ENCODE peak calls at places on chromosome 21, in nine cellular contexts. One of them, this sample, is unnamed.

GRCh38 chr21:33332143-33332542 is 7.4 kb downstream of the IFNAR1 start:
- DNase-seq in thoracic aorta: no peak
- DNase-seq in endothelial cell of umbilical vein: no peak
- DNase-seq in tibial artery: no peak
- DNase-seq in type B pancreatic cell: no peak
- DNase-seq in DND-41: no peak
- DNase-seq in CD4-positive, alpha-beta T cell: no peak
- DNase-seq in foreskin keratinocyte: no peak
- DNase-seq in PC-3: no peak
- DNase-seq in this sample: no peak

GRCh38 chr21:36415375-36415774 is 30.2 kb downstream of the CHAF1B start:
- DNase-seq in CD4-positive, alpha-beta T cell: no peak
- DNase-seq in foreskin keratinocyte: no peak
- DNase-seq in type B pancreatic cell: no peak
- DNase-seq in DND-41: no peak
- DNase-seq in tibial artery: no peak
- DNase-seq in endothelial cell of umbilical vein: no peak
- DNase-seq in PC-3: no peak
- DNase-seq in thoracic aorta: no peak
- DNase-seq in this sample: no peak

GRCh38 chr21:41318218-41318617 is 1.6 kb downstream of the FAM3B start:
- DNase-seq in thoracic aorta: no peak
- DNase-seq in DND-41: no peak
- DNase-seq in endothelial cell of umbilical vein: no peak
- DNase-seq in CD4-positive, alpha-beta T cell: no peak
- DNase-seq in foreskin keratinocyte: no peak
- DNase-seq in type B pancreatic cell: no peak
- DNase-seq in PC-3: no peak
- DNase-seq in tibial artery: no peak
- DNase-seq in this sample: no peak

GRCh38 chr21:32336711-32337110 is 38.1 kb downstream of the MRAP start:
- DNase-seq in tibial artery: no peak
- DNase-seq in type B pancreatic cell: no peak
- DNase-seq in endothelial cell of umbilical vein: no peak
- DNase-seq in DND-41: no peak
- DNase-seq in PC-3: peak; percentile 39
- DNase-seq in CD4-positive, alpha-beta T cell: no peak
- DNase-seq in thoracic aorta: no peak
- DNase-seq in foreskin keratinocyte: peak; percentile 53
- DNase-seq in this sample: peak; percentile 32

GRCh38 chr21:37017951-37018679 is 11.6 kb downstream of the RIPPLY3 start:
- DNase-seq in PC-3: no peak
- DNase-seq in type B pancreatic cell: peak; percentile 52
- DNase-seq in CD4-positive, alpha-beta T cell: no peak
- DNase-seq in DND-41: no peak
- DNase-seq in endothelial cell of umbilical vein: no peak
- DNase-seq in thoracic aorta: no peak
- DNase-seq in foreskin keratinocyte: no peak
- DNase-seq in tibial artery: no peak
- DNase-seq in this sample: no peak

GRCh38 chr21:32427958-32428623 is 15.6 kb downstream of the EVA1C start:
- DNase-seq in DND-41: no peak
- DNase-seq in type B pancreatic cell: no peak
- DNase-seq in CD4-positive, alpha-beta T cell: no peak
- DNase-seq in foreskin keratinocyte: no peak
- DNase-seq in tibial artery: no peak
- DNase-seq in endothelial cell of umbilical vein: peak; percentile 38
- DNase-seq in thoracic aorta: no peak
- DNase-seq in PC-3: no peak
- DNase-seq in this sample: no peak

GRCh38 chr21:36966846-36967657 is 583 bp upstream of the HLCS start:
- DNase-seq in thoracic aorta: no peak
- DNase-seq in tibial artery: peak; percentile 31
- DNase-seq in PC-3: no peak
- DNase-seq in endothelial cell of umbilical vein: peak; percentile 88
- DNase-seq in type B pancreatic cell: peak; percentile 73
- DNase-seq in CD4-positive, alpha-beta T cell: no peak
- DNase-seq in foreskin keratinocyte: peak; percentile 20
- DNase-seq in DND-41: no peak
- DNase-seq in this sample: no peak

GRCh38 chr21:18617291-18617690 is 213.7 kb upstream of the TMPRSS15 start:
- DNase-seq in endothelial cell of umbilical vein: no peak
- DNase-seq in tibial artery: no peak
- DNase-seq in CD4-positive, alpha-beta T cell: no peak
- DNase-seq in PC-3: no peak
- DNase-seq in type B pancreatic cell: no peak
- DNase-seq in thoracic aorta: no peak
- DNase-seq in foreskin keratinocyte: no peak
- DNase-seq in DND-41: no peak
- DNase-seq in this sample: no peak

GRCh38 chr21:37356710-37357109 is 9.9 kb upstream of the DYRK1A start:
- DNase-seq in endothelial cell of umbilical vein: no peak
- DNase-seq in DND-41: no peak
- DNase-seq in thoracic aorta: no peak
- DNase-seq in CD4-positive, alpha-beta T cell: no peak
- DNase-seq in type B pancreatic cell: no peak
- DNase-seq in foreskin keratinocyte: no peak
- DNase-seq in PC-3: peak; percentile 16
- DNase-seq in tibial artery: no peak
- DNase-seq in this sample: peak; percentile 53

GRCh38 chr21:36908260-36908908 is 58.1 kb downstream of the HLCS start:
- DNase-seq in type B pancreatic cell: no peak
- DNase-seq in endothelial cell of umbilical vein: no peak
- DNase-seq in thoracic aorta: no peak
- DNase-seq in tibial artery: no peak
- DNase-seq in DND-41: no peak
- DNase-seq in PC-3: peak; percentile 69
- DNase-seq in CD4-positive, alpha-beta T cell: no peak
- DNase-seq in foreskin keratinocyte: no peak
- DNase-seq in this sample: no peak

GRCh38 chr21:28336299-28336698 is 656.4 kb downstream of the LTN1 start:
- DNase-seq in type B pancreatic cell: no peak
- DNase-seq in tibial artery: no peak
- DNase-seq in foreskin keratinocyte: peak; percentile 41
- DNase-seq in PC-3: peak; percentile 76
- DNase-seq in CD4-positive, alpha-beta T cell: no peak
- DNase-seq in DND-41: no peak
- DNase-seq in endothelial cell of umbilical vein: peak; percentile 78
- DNase-seq in thoracic aorta: no peak
- DNase-seq in this sample: peak; percentile 29
- TF ChIP-seq CTCF in type B pancreatic cell: peak; percentile 69
- TF ChIP-seq CTCF in tibial artery: peak; percentile 34
- TF ChIP-seq CTCF in foreskin keratinocyte: peak; percentile 77
- TF ChIP-seq CTCF in PC-3: peak; percentile 88
- TF ChIP-seq CTCF in CD4-positive, alpha-beta T cell: no peak
- TF ChIP-seq CTCF in DND-41: peak; percentile 42
- TF ChIP-seq CTCF in endothelial cell of umbilical vein: peak; percentile 25
- TF ChIP-seq CTCF in thoracic aorta: peak; percentile 33
- TF ChIP-seq CTCF in this sample: peak; percentile 51

DNA sequence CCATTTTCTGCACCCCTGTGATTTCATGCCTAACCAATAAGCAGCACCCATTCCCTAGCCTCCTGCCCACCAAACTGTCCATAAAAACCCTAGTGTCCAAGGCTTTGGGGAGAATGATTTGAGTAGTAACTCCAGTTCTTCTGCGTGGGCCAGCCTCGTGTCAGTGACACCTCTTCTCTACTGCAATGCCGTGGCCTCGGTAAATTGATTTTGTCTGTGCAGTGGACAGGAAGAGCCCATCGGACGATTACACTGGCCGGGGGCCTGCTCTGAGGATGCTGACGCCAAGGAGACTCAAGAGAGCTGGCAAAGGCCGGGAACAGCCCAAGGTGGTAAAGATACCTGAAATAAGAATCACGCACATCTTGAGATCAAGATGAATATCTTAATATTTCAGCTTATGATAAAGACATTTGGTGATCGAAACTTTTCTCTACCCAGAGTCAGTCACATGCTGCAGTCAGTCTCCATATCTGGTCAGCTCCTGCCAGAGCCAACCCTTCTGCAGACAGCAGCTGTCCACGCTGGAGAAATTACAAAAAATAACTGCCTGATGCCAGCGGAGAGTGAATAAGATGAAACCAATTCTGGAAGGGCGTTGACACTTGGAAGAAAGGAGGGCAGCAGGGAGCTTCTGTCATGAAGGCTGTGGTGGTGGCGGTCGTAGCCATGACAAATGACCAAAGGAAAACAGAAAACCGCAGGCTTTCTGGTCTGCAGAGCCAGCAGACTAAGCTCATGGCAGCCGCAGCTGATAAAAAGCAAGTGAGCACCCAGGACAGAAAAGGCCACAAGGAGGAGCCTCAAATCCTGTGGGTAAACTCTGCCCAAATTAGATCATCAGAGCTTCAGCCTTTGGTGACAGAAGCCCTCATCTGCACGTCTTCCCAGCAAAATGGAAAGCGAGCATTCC is 29.1 kb downstream of the RSPH1 start:
- DNase-seq in type B pancreatic cell: no peak
- DNase-seq in DND-41: no peak
- DNase-seq in foreskin keratinocyte: no peak
- DNase-seq in PC-3: peak; percentile 50
- DNase-seq in endothelial cell of umbilical vein: no peak
- DNase-seq in tibial artery: no peak
- DNase-seq in CD4-positive, alpha-beta T cell: no peak
- DNase-seq in thoracic aorta: no peak
- DNase-seq in this sample: no peak
- TF ChIP-seq CTCF in type B pancreatic cell: peak; percentile 41
- TF ChIP-seq CTCF in DND-41: peak; percentile 55
- TF ChIP-seq CTCF in foreskin keratinocyte: peak; percentile 34
- TF ChIP-seq CTCF in PC-3: peak; percentile 62
- TF ChIP-seq CTCF in endothelial cell of umbilical vein: no peak
- TF ChIP-seq CTCF in tibial artery: no peak
- TF ChIP-seq CTCF in CD4-positive, alpha-beta T cell: no peak
- TF ChIP-seq CTCF in thoracic aorta: no peak
- TF ChIP-seq CTCF in this sample: peak; percentile 10

GRCh38 chr21:34912022-34912933 is 136.8 kb downstream of the RUNX1 start:
- DNase-seq in PC-3: peak; percentile 33
- DNase-seq in thoracic aorta: no peak
- DNase-seq in foreskin keratinocyte: no peak
- DNase-seq in CD4-positive, alpha-beta T cell: no peak
- DNase-seq in type B pancreatic cell: no peak
- DNase-seq in tibial artery: no peak
- DNase-seq in DND-41: no peak
- DNase-seq in endothelial cell of umbilical vein: no peak
- DNase-seq in this sample: no peak
- TF ChIP-seq CTCF in PC-3: peak; percentile 33
- TF ChIP-seq CTCF in thoracic aorta: no peak
- TF ChIP-seq CTCF in foreskin keratinocyte: peak; percentile 41
- TF ChIP-seq CTCF in CD4-positive, alpha-beta T cell: no peak
- TF ChIP-seq CTCF in type B pancreatic cell: no peak
- TF ChIP-seq CTCF in tibial artery: no peak
- TF ChIP-seq CTCF in DND-41: peak; percentile 14
- TF ChIP-seq CTCF in endothelial cell of umbilical vein: no peak
- TF ChIP-seq CTCF in this sample: no peak

GRCh38 chr21:38796426-38796825 is 9.3 kb upstream of the ETS2 start:
- DNase-seq in type B pancreatic cell: no peak
- DNase-seq in DND-41: no peak
- DNase-seq in tibial artery: no peak
- DNase-seq in endothelial cell of umbilical vein: peak; percentile 21
- DNase-seq in CD4-positive, alpha-beta T cell: no peak
- DNase-seq in PC-3: peak; percentile 38
- DNase-seq in foreskin keratinocyte: peak; percentile 55
- DNase-seq in thoracic aorta: no peak
- DNase-seq in this sample: no peak
- TF ChIP-seq CTCF in type B pancreatic cell: no peak
- TF ChIP-seq CTCF in DND-41: no peak
- TF ChIP-seq CTCF in tibial artery: no peak
- TF ChIP-seq CTCF in endothelial cell of umbilical vein: no peak
- TF ChIP-seq CTCF in CD4-positive, alpha-beta T cell: no peak
- TF ChIP-seq CTCF in PC-3: peak; percentile 36
- TF ChIP-seq CTCF in foreskin keratinocyte: peak; percentile 68
- TF ChIP-seq CTCF in thoracic aorta: no peak
- TF ChIP-seq CTCF in this sample: no peak

GRCh38 chr21:43194303-43195130 is 25.7 kb downstream of the CRYAA start:
- DNase-seq in thoracic aorta: no peak
- DNase-seq in CD4-positive, alpha-beta T cell: no peak
- DNase-seq in endothelial cell of umbilical vein: no peak
- DNase-seq in DND-41: no peak
- DNase-seq in foreskin keratinocyte: no peak
- DNase-seq in type B pancreatic cell: peak; percentile 60
- DNase-seq in tibial artery: no peak
- DNase-seq in PC-3: no peak
- DNase-seq in this sample: no peak
- TF ChIP-seq CTCF in thoracic aorta: no peak
- TF ChIP-seq CTCF in CD4-positive, alpha-beta T cell: no peak
- TF ChIP-seq CTCF in endothelial cell of umbilical vein: no peak
- TF ChIP-seq CTCF in DND-41: no peak
- TF ChIP-seq CTCF in foreskin keratinocyte: no peak
- TF ChIP-seq CTCF in type B pancreatic cell: no peak
- TF ChIP-seq CTCF in tibial artery: no peak
- TF ChIP-seq CTCF in PC-3: no peak
- TF ChIP-seq CTCF in this sample: no peak

DNA sequence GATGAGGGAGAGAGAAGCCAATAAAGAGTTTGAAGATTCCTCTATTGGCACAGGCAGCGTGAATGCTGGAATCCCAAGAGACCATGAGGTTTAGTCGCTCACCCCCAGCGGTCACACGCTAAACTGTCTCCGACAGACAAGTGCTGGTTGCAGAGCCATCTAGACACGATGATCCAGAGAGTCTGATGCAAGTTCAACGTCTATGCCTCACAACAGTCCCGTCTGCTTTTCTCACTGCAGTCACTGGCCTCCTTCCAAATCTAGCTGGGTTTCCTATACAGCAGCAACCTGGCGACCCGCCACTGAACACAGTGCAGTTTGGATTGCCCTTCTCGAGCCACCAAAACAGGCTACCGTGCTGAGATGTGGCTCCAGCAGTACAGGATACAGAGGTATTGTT is 98.6 kb upstream of the KRTAP19-8 start:
- DNase-seq in CD4-positive, alpha-beta T cell: no peak
- DNase-seq in foreskin keratinocyte: no peak
- DNase-seq in PC-3: no peak
- DNase-seq in thoracic aorta: no peak
- DNase-seq in tibial artery: no peak
- DNase-seq in DND-41: no peak
- DNase-seq in endothelial cell of umbilical vein: peak; percentile 21
- DNase-seq in type B pancreatic cell: no peak
- DNase-seq in this sample: no peak
- TF ChIP-seq CTCF in CD4-positive, alpha-beta T cell: no peak
- TF ChIP-seq CTCF in foreskin keratinocyte: no peak
- TF ChIP-seq CTCF in PC-3: no peak
- TF ChIP-seq CTCF in thoracic aorta: no peak
- TF ChIP-seq CTCF in tibial artery: no peak
- TF ChIP-seq CTCF in DND-41: no peak
- TF ChIP-seq CTCF in endothelial cell of umbilical vein: no peak
- TF ChIP-seq CTCF in type B pancreatic cell: no peak
- TF ChIP-seq CTCF in this sample: no peak

GRCh38 chr21:26715878-26716506 is 129.2 kb downstream of the ADAMTS1 start:
- DNase-seq in foreskin keratinocyte: peak; percentile 46
- DNase-seq in thoracic aorta: no peak
- DNase-seq in PC-3: peak; percentile 80
- DNase-seq in endothelial cell of umbilical vein: peak; percentile 55
- DNase-seq in tibial artery: peak; percentile 32
- DNase-seq in CD4-positive, alpha-beta T cell: no peak
- DNase-seq in type B pancreatic cell: no peak
- DNase-seq in DND-41: peak; percentile 29
- DNase-seq in this sample: peak; percentile 42
- TF ChIP-seq CTCF in foreskin keratinocyte: peak; percentile 75
- TF ChIP-seq CTCF in thoracic aorta: peak; percentile 70
- TF ChIP-seq CTCF in PC-3: peak; percentile 90
- TF ChIP-seq CTCF in endothelial cell of umbilical vein: peak; percentile 81
- TF ChIP-seq CTCF in tibial artery: peak; percentile 69
- TF ChIP-seq CTCF in CD4-positive, alpha-beta T cell: no peak
- TF ChIP-seq CTCF in type B pancreatic cell: peak; percentile 87
- TF ChIP-seq CTCF in DND-41: peak; percentile 71
- TF ChIP-seq CTCF in this sample: peak; percentile 85